ENCODE peak calls at places on chromosomes 4 and X, in nine cellular contexts. F is BJ, P is cardiac muscle cell, T is MM.1S, R is AG10803, Z is ascending aorta, Y is astrocyte of the spinal cord, K is astrocyte of the cerebellum, O is fibroblast of lung. B is an unnamed sample.

GRCh38 chr4:105520819-105521790 is 31.3 kb upstream of the ARHGEF38 start:
- DNase-seq in F (no peak), P (peak), T (peak), R (peak), Z (no peak), Y (peak), K (peak), O (peak), B (no peak)

GRCh38 chr4:173499568-173500535 is 30.2 kb downstream of the HAND2 start:
- DNase-seq in F (no peak), P (no peak), T (no peak), R (no peak), Z (no peak), Y (no peak), K (no peak), O (no peak), B (no peak)

GRCh38 chr4:155009288-155009687 is 199.1 kb upstream of the NPY2R start:
- DNase-seq in F (no peak), P (no peak), T (no peak), R (no peak), Z (no peak), Y (no peak), K (no peak), O (no peak), B (no peak)

GRCh38 chr4:79528241-79528706 is 120.2 kb upstream of the GK2 start:
- DNase-seq in F (no peak), P (no peak), T (no peak), R (peak), Z (no peak), Y (peak), K (peak), O (peak), B (no peak)

GRCh38 chr4:169311643-169312365 is 41.0 kb upstream of the SH3RF1 start:
- DNase-seq in F (no peak), P (peak), T (peak), R (peak), Z (no peak), Y (peak), K (no peak), O (peak), B (no peak)

GRCh38 chr4:38983756-38984647 is 48.2 kb downstream of the TMEM156 start:
- DNase-seq in F (no peak), P (peak), T (no peak), R (peak), Z (no peak), Y (peak), K (no peak), O (peak), B (peak)

GRCh38 chr4:61938250-61938846 is 738.2 kb downstream of the ADGRL3 start:
- DNase-seq in F (no peak), P (no peak), T (no peak), R (no peak), Z (no peak), Y (no peak), K (no peak), O (no peak), B (no peak)

GRCh38 chr4:7335363-7336066 is 99.2 kb downstream of the PSAPL1 start:
- DNase-seq in F (no peak), P (peak), T (peak), R (peak), Z (no peak), Y (no peak), K (no peak), O (no peak), B (no peak)

GRCh38 chrX:153621949-153622598 is 23.1 kb upstream of the CCNQ start:
- DNase-seq in F (no peak), P (no peak), T (no peak), R (no peak), Z (no peak), Y (no peak), K (no peak), O (no peak), B (no peak)

GRCh38 chr4:105280338-105280809 is 133.7 kb downstream of the TET2 start:
- DNase-seq in F (peak), P (peak), T (no peak), R (peak), Z (no peak), Y (peak), K (peak), O (peak), B (peak)

GRCh38 chr4:99154658-99155342 is 10.7 kb upstream of the ADH4 start:
- DNase-seq in F (no peak), P (no peak), T (no peak), R (no peak), Z (no peak), Y (no peak), K (no peak), O (no peak), B (no peak)

GRCh38 chr4:122773021-122773420 is 40.5 kb downstream of the BBS12 start:
- DNase-seq in F (no peak), P (no peak), T (no peak), R (no peak), Z (no peak), Y (no peak), K (no peak), O (no peak), B (no peak)

GRCh38 chr4:148300877-148301276 is 141.3 kb downstream of the NR3C2 start:
- DNase-seq in F (no peak), P (no peak), T (no peak), R (no peak), Z (no peak), Y (no peak), K (no peak), O (no peak), B (no peak)
- TF ChIP-seq CTCF in F (no peak), P (no peak), T (no peak), R (no peak), Z (no peak), Y (no peak), K (no peak), O (no peak), B (no peak)

DNA sequence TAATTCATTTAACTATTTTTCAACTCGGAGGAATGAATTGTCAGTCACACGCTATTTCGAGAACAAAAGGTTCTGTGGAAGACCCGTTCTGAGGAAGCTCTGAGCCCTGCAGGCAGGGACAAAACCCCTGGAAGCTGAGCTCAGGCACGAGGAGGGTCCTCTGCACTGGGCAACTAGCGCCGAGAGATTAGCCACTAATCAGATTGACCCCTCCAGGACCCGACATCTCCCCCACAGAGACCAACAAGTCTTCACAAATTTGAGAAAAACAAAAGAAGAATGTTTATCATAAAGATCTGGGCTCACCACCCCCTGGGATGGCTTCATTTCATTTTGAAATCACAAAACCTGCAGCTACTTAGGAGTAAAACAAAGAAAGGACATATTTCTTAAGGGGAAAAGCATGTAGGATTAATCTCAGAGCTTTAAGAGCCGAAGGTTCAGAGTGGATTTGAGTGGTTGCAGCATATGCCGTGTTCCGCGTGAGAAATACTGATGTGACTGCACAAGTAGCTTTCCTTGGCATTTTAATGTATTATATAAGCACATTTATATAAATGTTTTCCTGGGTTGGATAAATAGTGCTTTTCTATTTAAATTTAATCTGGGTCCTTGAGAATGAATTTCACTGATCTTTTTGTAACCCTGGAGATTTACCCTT is 41.8 kb downstream of the ADRA2C start:
- DNase-seq in F (no peak), P (no peak), T (no peak), R (no peak), Z (no peak), Y (no peak), K (no peak), O (no peak), B (no peak)
- H3K4me3 ChIP-seq in F (no peak), P (no peak), T (no peak), R (no peak), Z (no peak), Y (no peak), K (no peak), O (no peak), B (no peak)

DNA sequence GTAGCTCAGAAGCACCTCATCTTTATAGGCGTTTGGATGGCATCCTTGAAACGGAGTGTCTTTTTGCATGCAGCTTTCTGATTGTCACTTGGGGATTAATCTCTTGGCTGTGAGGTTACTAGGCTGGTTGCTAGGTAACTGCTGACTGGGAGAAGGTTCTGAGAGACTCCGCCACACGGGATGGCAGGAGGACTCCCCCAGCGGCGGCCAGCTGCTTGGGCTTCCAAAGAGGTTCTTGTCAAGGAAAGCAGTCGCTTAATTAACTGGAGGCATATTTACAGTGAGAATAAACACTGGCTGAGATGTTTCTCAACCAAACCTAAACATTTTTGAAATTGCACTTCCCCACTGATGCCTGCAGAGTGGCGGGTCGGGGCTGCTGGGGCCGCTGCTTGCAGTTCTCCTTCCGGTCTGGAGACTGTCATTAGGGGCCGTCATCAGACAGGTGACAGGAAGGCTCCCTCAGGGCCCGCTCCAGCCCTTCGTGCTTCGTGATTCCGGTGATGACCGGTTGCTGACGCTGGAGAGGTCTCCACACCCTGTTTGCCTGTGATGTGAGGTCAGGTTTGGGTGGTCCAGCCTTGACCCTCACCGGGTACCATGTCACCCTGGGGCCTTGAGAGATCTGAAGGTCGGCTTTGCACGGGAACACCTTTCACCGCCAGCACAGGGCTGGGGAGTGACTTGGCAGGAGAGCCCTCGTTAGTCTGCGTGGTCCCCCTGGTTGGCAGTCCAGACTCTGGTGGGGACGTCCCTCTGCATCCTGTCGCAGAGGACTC is 9.1 kb downstream of the NSG1 start:
- DNase-seq in F (no peak), P (peak), T (no peak), R (peak), Z (no peak), Y (no peak), K (no peak), O (peak), B (no peak)
- TF ChIP-seq CTCF in F (no peak), P (peak), T (no peak), R (no peak), Z (no peak), Y (no peak), K (no peak), O (no peak), B (no peak)

DNA sequence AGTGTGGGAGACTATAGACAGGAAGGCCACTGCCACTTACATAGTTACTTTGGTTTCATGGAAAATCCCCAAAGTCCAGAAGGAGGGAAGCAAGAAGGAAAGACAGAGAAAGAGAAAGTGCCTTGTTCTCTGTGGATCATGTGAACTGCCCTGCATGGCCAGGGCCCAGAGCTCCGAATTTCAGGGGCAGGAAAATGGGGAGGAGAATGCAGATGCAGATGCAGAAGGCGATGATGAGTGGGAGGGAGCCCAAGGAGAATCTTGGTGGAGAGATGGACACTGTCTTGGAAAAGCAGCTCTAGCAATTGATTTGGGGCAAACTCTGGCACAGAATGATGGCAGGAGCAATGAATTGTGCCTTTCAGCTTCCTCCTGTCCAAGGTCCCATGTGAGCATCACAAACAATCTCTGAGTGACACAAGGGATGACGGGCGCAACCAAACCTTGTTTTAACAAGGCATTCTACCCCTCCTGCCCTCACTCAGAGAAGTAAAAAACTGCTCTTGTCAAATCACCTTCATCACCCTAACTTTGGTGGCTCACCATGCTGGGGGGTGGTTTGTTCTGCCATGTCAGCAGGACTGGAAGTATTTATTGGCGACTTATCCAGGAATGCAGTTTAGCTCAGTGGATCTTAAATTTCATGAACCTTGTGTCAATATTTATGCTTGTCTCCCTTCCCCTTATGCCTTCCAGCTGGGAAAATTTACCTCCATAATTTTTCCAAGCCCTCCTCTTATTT is 53.5 kb downstream of the TSC22D3 start:
- DNase-seq in F (no peak), P (no peak), T (no peak), R (no peak), Z (no peak), Y (no peak), K (no peak), O (no peak), B (no peak)
- H3K4me3 ChIP-seq in F (no peak), P (no peak), T (no peak), R (no peak), Z (no peak), Y (no peak), K (no peak), O (no peak), B (no peak)

DNA sequence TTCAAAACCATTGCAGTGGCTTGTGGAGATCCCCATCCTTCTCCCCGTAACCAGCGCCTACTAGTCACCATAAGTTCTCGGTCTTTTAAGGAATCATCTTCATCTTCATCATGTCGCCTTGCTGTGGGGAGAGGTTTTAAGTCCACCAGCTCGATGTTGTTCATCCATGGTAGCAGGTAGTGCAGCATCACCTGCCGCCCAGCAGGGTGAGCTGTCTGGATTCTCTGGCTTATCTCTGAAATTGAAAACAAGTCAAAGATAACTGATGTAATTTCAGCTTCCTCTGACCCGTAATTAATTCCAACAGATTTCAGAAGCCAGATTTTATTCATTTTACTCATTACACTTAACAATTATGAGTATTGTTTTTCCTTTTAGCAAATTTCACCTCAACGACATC is 67.4 kb downstream of the ZAR1 start:
- DNase-seq in F (no peak), P (peak), T (no peak), R (no peak), Z (no peak), Y (no peak), K (no peak), O (peak), B (no peak)
- TF ChIP-seq CTCF in F (peak), P (peak), T (peak), R (peak), Z (no peak), Y (peak), K (peak), O (no peak), B (peak)

DNA sequence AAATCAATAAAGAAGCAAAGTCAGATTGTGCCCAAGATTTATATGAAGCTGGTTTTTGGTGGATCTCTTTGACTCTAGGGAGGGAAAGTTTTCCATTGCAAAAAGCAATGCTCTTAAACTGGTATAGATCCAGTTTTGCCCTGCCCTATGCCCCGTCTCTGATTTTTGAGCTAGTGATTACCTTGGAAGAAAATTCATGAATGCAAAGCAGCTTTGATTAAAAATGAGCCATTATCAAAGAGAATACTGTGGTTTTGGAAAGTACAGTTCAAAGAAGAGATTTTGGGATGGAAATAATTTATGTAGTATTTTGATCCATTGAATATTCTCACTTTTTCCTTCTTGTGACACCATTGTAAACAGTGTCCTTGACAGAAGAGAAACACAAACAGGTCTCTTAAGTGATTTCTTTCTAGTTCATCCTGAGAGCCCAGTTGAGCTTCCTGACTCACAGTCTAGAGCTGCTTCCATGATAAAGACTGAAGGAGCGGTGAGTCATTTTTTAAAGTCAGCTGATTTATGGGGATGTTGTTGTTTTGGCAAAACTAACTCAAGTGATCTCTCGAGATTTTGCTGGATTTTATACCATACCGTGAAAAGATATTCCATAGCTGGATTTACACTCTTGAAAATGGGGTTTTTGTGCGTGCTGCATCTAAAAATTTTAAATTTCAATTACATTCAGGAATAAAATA is 76.7 kb downstream of the AFF1 start:
- DNase-seq in F (peak), P (peak), T (no peak), R (peak), Z (no peak), Y (peak), K (peak), O (peak), B (peak)
- H3K4me3 ChIP-seq in F (no peak), P (no peak), T (no peak), R (no peak), Z (no peak), Y (no peak), K (no peak), O (no peak), B (no peak)

GRCh38 chrX:30513284-30513683 is 64.3 kb downstream of the TASL start:
- DNase-seq in F (no peak), P (peak), T (no peak), R (no peak), Z (no peak), Y (no peak), K (no peak), O (no peak), B (no peak)
- TF ChIP-seq CTCF in F (peak), P (peak), T (peak), R (peak), Z (no peak), Y (peak), K (peak), O (peak), B (peak)

DNA sequence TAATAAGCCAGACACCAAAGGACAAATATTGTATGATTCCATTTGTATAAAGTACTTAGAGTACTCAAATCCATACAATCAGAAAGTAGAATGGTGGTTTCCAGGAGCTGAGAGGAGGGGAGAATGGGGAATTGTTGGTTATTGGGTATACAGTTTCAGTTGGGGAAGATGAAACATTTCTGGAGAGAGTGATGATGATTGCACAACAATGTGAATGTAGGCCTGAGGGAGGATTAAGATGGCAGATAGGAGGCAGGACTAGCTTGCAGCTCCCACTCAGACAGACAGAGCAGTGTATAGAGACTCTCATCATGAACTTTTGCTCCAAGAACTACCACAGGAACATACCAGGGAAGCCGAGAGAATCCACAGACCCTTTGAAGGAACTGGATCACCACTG is 75.7 kb upstream of the PAK3 start:
- DNase-seq in F (no peak), P (no peak), T (no peak), R (no peak), Z (no peak), Y (no peak), K (no peak), O (no peak), B (no peak)
- H3K4me3 ChIP-seq in F (no peak), P (no peak), T (no peak), R (no peak), Z (no peak), Y (no peak), K (no peak), O (no peak), B (no peak)

GRCh38 chrX:94288972-94289371 is 615.0 kb downstream of the FAM133A start:
- DNase-seq in F (no peak), P (no peak), T (no peak), R (no peak), Z (no peak), Y (no peak), K (no peak), O (no peak), B (no peak)

GRCh38 chrX:94288325-94288724 is 614.3 kb downstream of the FAM133A start:
- DNase-seq in F (no peak), P (no peak), T (peak), R (no peak), Z (no peak), Y (no peak), K (no peak), O (no peak), B (no peak)
- TF ChIP-seq CTCF in F (no peak), P (no peak), T (no peak), R (no peak), Z (no peak), Y (no peak), K (no peak), O (no peak), B (no peak)

GRCh38 chrX:110210417-110211139 is 107.3 kb downstream of the AMMECR1 start:
- DNase-seq in F (peak), P (peak), T (no peak), R (peak), Z (no peak), Y (peak), K (peak), O (peak), B (peak)
- H3K4me3 ChIP-seq in F (no peak), P (no peak), T (no peak), R (no peak), Z (no peak), Y (no peak), K (no peak), O (no peak), B (no peak)

B was measured in AG09309.